ENCODE peak calls at places on chromosome 19, in seven cellular contexts. E is cardiac muscle cell, N is breast epithelium, U is progenitor cell of endocrine pancreas, D is activated B cell treated with CpG ODN at 0.5 μM for 24 hours, O is kidney, K is Caco-2. A is an unnamed sample.

GRCh38 chr19:16876904-16877361 is 11.9 kb upstream of the F2RL3 start:
- DNase-seq in O (no peak), N (no peak), D (no peak), K (no peak), E (no peak), U (no peak), A (no peak)

GRCh38 chr19:54465367-54466109 is 2.0 kb upstream of the LENG9 start:
- DNase-seq in E (no peak), D (no peak), K (peak; percentile 70), U (no peak), O (peak; percentile 86), N (no peak), A (no peak)

GRCh38 chr19:16571283-16571682 is 932 bp downstream of the SLC35E1 start:
- DNase-seq in E (no peak), K (no peak), N (no peak), U (no peak), D (no peak), O (peak; percentile 57), A (no peak)

GRCh38 chr19:49689133-49690072 is at the start of gene ADM5:
- DNase-seq in O (no peak), K (no peak), D (no peak), U (peak; percentile 60), N (peak; percentile 72), E (peak; percentile 34), A (no peak)

GRCh38 chr19:17348700-17349099 is 11.3 kb downstream of the GTPBP3 start:
- DNase-seq in N (no peak), D (no peak), E (no peak), U (no peak), O (peak; percentile 93), K (no peak), A (peak; percentile 23)

GRCh38 chr19:8324186-8325050 is 3.1 kb downstream of the RPS28 start:
- DNase-seq in N (no peak), K (no peak), E (no peak), D (no peak), O (no peak), U (no peak), A (no peak)

GRCh38 chr19:30622276-30622675 is 250.1 kb downstream of the ZNF536 start:
- DNase-seq in K (no peak), D (no peak), E (no peak), N (no peak), U (no peak), O (no peak), A (no peak)

GRCh38 chr19:49567722-49568454 is 12.5 kb downstream of the NOSIP start:
- DNase-seq in N (no peak), O (no peak), E (no peak), D (no peak), K (no peak), U (no peak), A (no peak)

GRCh38 chr19:339262-339887 is 5.2 kb downstream of the MIER2 start:
- DNase-seq in N (no peak), K (no peak), D (no peak), O (no peak), E (no peak), U (no peak), A (no peak)

GRCh38 chr19:48968179-48968661 is 3.1 kb downstream of the FTL start:
- DNase-seq in N (no peak), U (no peak), O (no peak), E (no peak), K (no peak), D (no peak), A (peak; percentile 16)

GRCh38 chr19:38711726-38712153 is 32.5 kb downstream of the CAPN12 start:
- DNase-seq in U (no peak), K (no peak), D (no peak), E (no peak), O (no peak), N (no peak), A (peak; percentile 92)

GRCh38 chr19:18507021-18507726 is 14.7 kb downstream of the ELL start:
- DNase-seq in E (no peak), K (no peak), D (no peak), U (no peak), N (no peak), O (no peak), A (no peak)

GRCh38 chr19:34676697-34677385 is at the start of gene SCGB2B2:
- DNase-seq in N (no peak), D (no peak), O (no peak), U (no peak), E (peak; percentile 46), K (no peak), A (no peak)

GRCh38 chr19:8441725-8442544 is 2.8 kb upstream of the HNRNPM start:
- DNase-seq in O (peak; percentile 39), U (no peak), E (no peak), N (peak; percentile 15), K (no peak), D (no peak), A (no peak)

GRCh38 chr19:16461630-16462051 is 10.1 kb downstream of the EPS15L1 start:
- DNase-seq in U (no peak), O (no peak), E (no peak), D (no peak), K (no peak), N (no peak), A (no peak)

GRCh38 chr19:48127561-48127960 is 16.9 kb upstream of the PLA2G4C start:
- DNase-seq in N (no peak), K (no peak), D (no peak), U (no peak), O (no peak), E (no peak), A (no peak)

DNA sequence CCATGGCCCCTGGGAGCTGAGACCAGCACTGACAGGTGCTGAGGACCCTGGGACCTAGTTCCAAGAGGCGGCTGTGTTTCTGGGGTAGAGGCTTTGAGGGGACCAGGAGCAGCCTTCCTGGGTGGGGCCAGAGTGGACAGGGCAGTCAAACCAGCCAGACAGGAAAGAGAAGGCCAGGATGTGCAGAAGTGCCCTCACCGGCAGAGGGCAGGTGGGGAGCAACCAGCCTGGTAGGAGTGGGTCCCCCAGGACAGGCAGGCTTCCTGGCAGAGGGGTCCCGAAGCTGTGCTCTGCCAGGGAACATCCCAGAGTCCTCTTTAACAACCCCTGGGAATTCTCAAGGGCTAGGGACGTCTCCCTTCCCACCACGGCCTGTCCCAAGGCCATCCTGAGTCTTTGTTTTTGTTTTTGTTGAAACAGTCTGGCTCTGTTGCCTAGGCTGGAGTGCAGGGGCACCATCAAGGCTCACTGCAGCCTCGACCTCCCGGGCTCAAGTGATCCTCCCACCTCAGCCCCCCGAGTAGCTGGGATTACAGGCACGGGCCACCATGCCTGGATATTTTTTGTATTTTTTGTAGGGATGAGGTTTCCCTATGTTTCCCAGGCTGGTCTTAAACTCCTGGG is 3.0 kb upstream of the HIPK4 start:
- DNase-seq in E (no peak), U (no peak), D (no peak), N (peak; percentile 61), O (no peak), K (peak; percentile 69), A (no peak)
- TF ChIP-seq CTCF in E (peak; percentile 31), U (no peak), D (no peak), N (no peak), O (no peak), K (peak; percentile 52), A (peak; percentile 9)

GRCh38 chr19:4113398-4114088 is 10.4 kb downstream of the MAP2K2 start:
- DNase-seq in E (no peak), O (no peak), N (no peak), U (no peak), K (no peak), D (no peak), A (no peak)

GRCh38 chr19:4112367-4112766 is 11.6 kb downstream of the MAP2K2 start:
- DNase-seq in K (no peak), U (no peak), N (no peak), E (no peak), O (no peak), D (no peak), A (no peak)

GRCh38 chr19:4115818-4116385 is 8.0 kb downstream of the MAP2K2 start:
- DNase-seq in D (no peak), E (no peak), K (no peak), N (no peak), U (no peak), O (no peak), A (no peak)

GRCh38 chr19:4114181-4114580 is 9.7 kb downstream of the MAP2K2 start:
- DNase-seq in K (no peak), D (no peak), U (no peak), O (no peak), N (no peak), E (no peak), A (no peak)

DNA sequence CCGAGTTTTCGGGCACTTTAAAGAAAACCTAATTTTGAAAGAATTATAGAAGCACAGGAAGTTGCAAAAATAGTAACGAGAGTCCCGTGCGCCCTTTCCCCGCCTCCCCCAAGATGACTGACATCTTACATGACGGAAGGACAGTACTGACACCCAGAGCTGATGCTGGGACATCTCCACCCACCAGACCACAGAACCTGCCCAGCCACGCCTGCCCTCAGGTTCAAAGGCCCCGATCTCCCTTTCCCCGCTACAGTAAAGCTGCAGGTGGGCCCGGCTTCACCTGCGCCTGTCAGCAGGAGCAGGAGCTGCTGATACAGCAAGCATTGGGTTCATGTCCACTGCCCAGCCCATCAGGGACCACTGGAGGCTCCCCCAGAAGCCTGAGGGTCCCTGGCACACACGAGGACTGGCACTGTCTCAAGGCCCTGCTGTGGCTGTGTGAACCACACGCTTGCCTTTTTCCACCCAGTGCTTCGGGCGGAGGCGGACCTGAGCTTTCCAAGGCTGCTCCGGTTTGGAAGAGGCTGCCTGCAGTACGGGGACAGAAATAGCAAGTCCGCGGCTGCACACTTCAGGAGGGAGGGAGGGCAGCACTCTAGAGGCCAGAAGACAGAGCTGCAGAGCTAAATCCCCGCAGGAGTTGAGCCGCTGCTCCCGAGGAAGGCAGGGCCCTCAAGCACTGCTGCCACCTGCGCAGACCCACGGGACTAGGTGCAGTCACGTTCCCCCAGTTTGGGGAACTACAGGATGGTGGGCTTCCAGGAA is 8.7 kb downstream of the MAP2K2 start:
- DNase-seq in D (peak; percentile 36), O (no peak), E (peak; percentile 82), N (no peak), K (no peak), U (no peak), A (no peak)
- TF ChIP-seq CTCF in D (no peak), O (no peak), E (no peak), N (no peak), K (no peak), U (no peak), A (no peak)

GRCh38 chr19:13804830-13805683 is 9.8 kb downstream of the ZSWIM4 start:
- DNase-seq in E (peak; percentile 40), N (no peak), K (peak; percentile 35), U (no peak), O (no peak), D (no peak), A (no peak)
- TF ChIP-seq CTCF in E (peak; percentile 32), N (no peak), K (peak; percentile 25), U (peak; percentile 49), O (no peak), D (no peak), A (peak; percentile 43)

GRCh38 chr19:45186509-45187334 is 8.1 kb downstream of the BLOC1S3 start:
- DNase-seq in E (no peak), U (no peak), O (no peak), D (no peak), K (no peak), N (no peak), A (peak; percentile 57)

GRCh38 chr19:45189971-45190370 is 11.4 kb downstream of the BLOC1S3 start:
- DNase-seq in U (no peak), O (no peak), K (no peak), E (no peak), N (no peak), D (no peak), A (no peak)

GRCh38 chr19:45195764-45196163 is 17.2 kb downstream of the BLOC1S3 start:
- DNase-seq in E (no peak), K (no peak), O (no peak), U (no peak), D (no peak), N (no peak), A (peak; percentile 30)

GRCh38 chr19:45187421-45188100 is 9.0 kb downstream of the BLOC1S3 start:
- DNase-seq in O (no peak), U (no peak), N (no peak), D (peak; percentile 27), K (peak; percentile 43), E (peak; percentile 71), A (no peak)

GRCh38 chr19:45191324-45191845 is 12.8 kb downstream of the BLOC1S3 start:
- DNase-seq in E (no peak), N (no peak), U (no peak), D (no peak), K (no peak), O (no peak), A (no peak)
- TF ChIP-seq CTCF in E (no peak), N (no peak), U (no peak), D (no peak), K (no peak), O (no peak), A (no peak)

A was measured in HFFc6.